ENCODE peak calls at places on chromosomes 7 and 10, in nine cellular contexts. J is small intestine; P is stimulated activated naive CD4-positive, alpha-beta T cell treated with Interleukin-2 at 50 U/mL for 16 hours; R is smooth muscle cell of the brain vasculature; C is AG09319; Q is colonic mucosa; Z is stimulated activated CD4-positive, alpha-beta T cell treated with anti-CD3 and anti-CD28 coated beads, Interleukin-4, amount 100 ng/mL, for 24 hours; X is OCI-M1; I is GM23248. G is an unnamed sample.

GRCh38 chr10:2968401-2968800 is 98.9 kb upstream of the PFKP start:
- DNase-seq in J (no peak), P (no peak), R (no peak), C (no peak), Q (no peak), Z (no peak), X (no peak), I (peak; percentile 84), G (no peak)

GRCh38 chr7:71186535-71186934 is 54.6 kb downstream of the GALNT17 start:
- DNase-seq in J (no peak), P (no peak), R (no peak), C (no peak), Q (no peak), Z (no peak), X (no peak), I (no peak), G (no peak)

GRCh38 chr10:125457406-125457805 is 225.6 kb downstream of the TEX36 start:
- DNase-seq in J (no peak), P (no peak), R (no peak), C (no peak), Q (no peak), Z (no peak), X (no peak), I (no peak), G (no peak)

GRCh38 chr10:86231796-86232560 is 134.6 kb downstream of the GRID1 start:
- DNase-seq in J (no peak), P (no peak), R (no peak), C (no peak), Q (no peak), Z (no peak), X (no peak), I (no peak), G (no peak)

GRCh38 chr7:50216626-50217025 is 87.9 kb upstream of the IKZF1 start:
- DNase-seq in J (no peak), P (no peak), R (no peak), C (no peak), Q (no peak), Z (no peak), X (no peak), I (no peak), G (no peak)

GRCh38 chr7:5429857-5430611 is 6.4 kb upstream of the TNRC18 start:
- DNase-seq in J (peak; percentile 73), P (no peak), R (no peak), C (no peak), Q (peak; percentile 66), Z (no peak), X (peak; percentile 67), I (peak; percentile 79), G (no peak)

GRCh38 chr7:35647171-35647574 is 47.8 kb downstream of the HERPUD2 start:
- DNase-seq in J (no peak), P (no peak), R (peak; percentile 20), C (no peak), Q (no peak), Z (no peak), X (peak; percentile 5), I (no peak), G (no peak)

GRCh38 chr7:96182424-96183158 is 139.3 kb downstream of the SLC25A13 start:
- DNase-seq in J (no peak), P (no peak), R (no peak), C (no peak), Q (no peak), Z (no peak), X (no peak), I (no peak), G (no peak)

GRCh38 chr7:157267516-157267915 is 69.3 kb upstream of the DNAJB6 start:
- DNase-seq in J (no peak), P (no peak), R (no peak), C (no peak), Q (no peak), Z (no peak), X (no peak), I (no peak), G (no peak)

GRCh38 chr7:44707558-44708230 is 41.0 kb upstream of the ZMIZ2 start:
- DNase-seq in J (no peak), P (no peak), R (no peak), C (no peak), Q (no peak), Z (no peak), X (no peak), I (no peak), G (no peak)

GRCh38 chr7:124765401-124766352 is at the start of gene GPR37:
- DNase-seq in J (peak; percentile 46), P (no peak), R (peak; percentile 12), C (no peak), Q (peak; percentile 74), Z (peak; percentile 18), X (peak; percentile 55), I (peak; percentile 44), G (peak; percentile 16)

GRCh38 chr10:80171248-80171660 is 34.1 kb downstream of the ANXA11 start:
- DNase-seq in J (no peak), P (no peak), R (no peak), C (no peak), Q (peak; percentile 86), Z (no peak), X (no peak), I (no peak), G (no peak)

G was measured in brain pericyte.